ENCODE peak calls at places on chromosomes 6 and 20, in five cellular contexts. D, A, F, B and G are unnamed samples.

GRCh38 chr6:8583291-8583690 is 147.9 kb upstream of the SLC35B3 start:
- DNase-seq in D (no peak), B (no peak), F (no peak), A (no peak), G (no peak)

GRCh38 chr20:62959101-62959971 is 6.8 kb downstream of the SLC17A9 start:
- DNase-seq in A (no peak), B (no peak), F (no peak), D (no peak), G (no peak)

GRCh38 chr20:46814366-46815232 is 80.0 kb upstream of the EYA2 start:
- DNase-seq in D (no peak), B (no peak), F (no peak), A (no peak), G (no peak)

GRCh38 chr20:17843246-17844132 is 125.1 kb downstream of the SNX5 start:
- DNase-seq in B (peak; percentile 22), D (peak; percentile 60), F (no peak), A (no peak), G (peak; percentile 12)

GRCh38 chr6:109834595-109835437 is 143.3 kb upstream of the GPR6 start:
- DNase-seq in D (no peak), B (no peak), A (no peak), F (no peak), G (no peak)

GRCh38 chr6:85463621-85464259 is 13.9 kb downstream of the NT5E start:
- DNase-seq in F (no peak), D (no peak), B (no peak), A (no peak), G (no peak)

GRCh38 chr6:128259735-128260685 is 260.4 kb downstream of the PTPRK start:
- DNase-seq in A (no peak), B (no peak), D (no peak), F (no peak), G (no peak)

GRCh38 chr6:31246051-31246495 is 25.8 kb downstream of the HLA-C start:
- DNase-seq in A (peak; percentile 88), B (no peak), D (no peak), F (peak; percentile 61), G (no peak)

GRCh38 chr6:150741633-150742200 is 123.8 kb upstream of the MTHFD1L start:
- DNase-seq in D (peak; percentile 25), B (no peak), F (peak; percentile 67), A (peak; percentile 7), G (no peak)

GRCh38 chr6:132210886-132211563 is 190.2 kb downstream of the MOXD1 start:
- DNase-seq in B (no peak), F (no peak), A (no peak), D (no peak), G (no peak)

GRCh38 chr6:50952092-50952932 is 133.6 kb downstream of the TFAP2B start:
- DNase-seq in F (no peak), D (no peak), B (no peak), A (no peak), G (no peak)

GRCh38 chr6:134020543-134020942 is 31.9 kb downstream of the SLC2A12 start:
- DNase-seq in D (no peak), B (no peak), F (no peak), A (no peak), G (no peak)

GRCh38 chr6:41732601-41733348 is 2.6 kb downstream of the TFEB start:
- DNase-seq in B (peak; percentile 42), F (peak; percentile 86), A (peak; percentile 18), D (no peak), G (peak; percentile 48)

GRCh38 chr6:137332637-137333228 is 113.5 kb upstream of the IFNGR1 start:
- DNase-seq in B (no peak), A (no peak), F (no peak), D (peak; percentile 17), G (no peak)

GRCh38 chr20:2173186-2173585 is 71.6 kb downstream of the STK35 start:
- DNase-seq in B (no peak), D (no peak), A (no peak), F (no peak), G (no peak)

GRCh38 chr6:5425267-5425666 is 164.0 kb downstream of the FARS2 start:
- DNase-seq in F (no peak), B (no peak), D (no peak), A (no peak), G (no peak)

GRCh38 chr20:17822039-17822438 is 122.3 kb downstream of the BANF2 start:
- DNase-seq in A (peak; percentile 92), F (peak; percentile 80), D (no peak), B (no peak), G (no peak)

GRCh38 chr6:34285571-34285970 is 36.8 kb upstream of the SMIM29 start:
- DNase-seq in B (no peak), F (no peak), D (no peak), A (no peak), G (no peak)

GRCh38 chr6:34277763-34278112 is 28.9 kb upstream of the SMIM29 start:
- DNase-seq in B (no peak), D (no peak), F (no peak), A (no peak), G (no peak)

GRCh38 chr6:34284563-34285545 is 36.0 kb upstream of the SMIM29 start:
- DNase-seq in F (peak; percentile 55), A (no peak), D (peak; percentile 76), B (no peak), G (no peak)

GRCh38 chr6:34280216-34280615 is 31.4 kb upstream of the SMIM29 start:
- DNase-seq in D (no peak), A (no peak), F (no peak), B (no peak), G (no peak)

DNA sequence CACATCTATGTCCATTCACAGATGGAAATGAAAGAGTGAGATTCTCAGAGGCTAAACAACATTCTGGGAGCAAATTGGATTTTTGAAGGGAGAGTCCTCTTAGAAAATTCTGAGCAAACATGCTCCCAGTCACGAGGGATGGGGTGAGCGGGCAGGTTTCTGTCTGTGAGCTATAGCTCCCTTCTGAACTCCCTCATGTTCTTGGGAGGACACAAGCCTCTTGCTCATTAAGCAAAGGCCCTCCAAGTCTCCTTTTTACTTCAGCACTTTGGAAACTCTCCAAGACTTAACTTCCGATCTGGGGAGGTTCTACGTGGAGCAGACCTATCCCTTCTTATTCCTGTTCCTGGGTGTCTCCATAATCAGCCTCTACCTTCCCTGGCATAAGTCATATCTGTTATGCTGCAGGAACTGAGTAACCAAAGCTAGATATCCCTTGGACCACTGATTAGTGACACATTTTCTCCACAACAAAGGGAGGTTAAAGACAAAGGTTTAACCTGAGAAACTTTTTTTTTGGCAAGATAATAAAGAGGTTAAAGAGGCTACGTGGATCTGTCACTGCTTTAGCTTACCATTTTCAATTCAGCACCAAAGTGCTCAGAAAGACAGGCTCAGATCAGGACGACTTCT is 33.0 kb upstream of the SMIM29 start:
- DNase-seq in A (no peak), F (no peak), D (no peak), B (no peak), G (no peak)
- H3K4me1 ChIP-seq in A (no peaks in the 10 kb centered on the region), F (no peaks in the 10 kb centered on the region), D (peaks cover 51% of the 10 kb centered on the region), B (no peaks in the 10 kb centered on the region), G (no peaks in the 10 kb centered on the region)

GRCh38 chr6:158769696-158770446 is 49.3 kb downstream of the EZR start:
- DNase-seq in A (no peak), B (no peak), D (peak; percentile 44), F (no peak), G (no peak)
- H3K36me3 ChIP-seq in A (peaks cover 20% of the 10 kb centered on the region), B (peaks cover 80% of the 10 kb centered on the region), D (peaks cover 95% of the 10 kb centered on the region), F (no peaks in the 10 kb centered on the region), G (peaks cover 95% of the 10 kb centered on the region)

DNA sequence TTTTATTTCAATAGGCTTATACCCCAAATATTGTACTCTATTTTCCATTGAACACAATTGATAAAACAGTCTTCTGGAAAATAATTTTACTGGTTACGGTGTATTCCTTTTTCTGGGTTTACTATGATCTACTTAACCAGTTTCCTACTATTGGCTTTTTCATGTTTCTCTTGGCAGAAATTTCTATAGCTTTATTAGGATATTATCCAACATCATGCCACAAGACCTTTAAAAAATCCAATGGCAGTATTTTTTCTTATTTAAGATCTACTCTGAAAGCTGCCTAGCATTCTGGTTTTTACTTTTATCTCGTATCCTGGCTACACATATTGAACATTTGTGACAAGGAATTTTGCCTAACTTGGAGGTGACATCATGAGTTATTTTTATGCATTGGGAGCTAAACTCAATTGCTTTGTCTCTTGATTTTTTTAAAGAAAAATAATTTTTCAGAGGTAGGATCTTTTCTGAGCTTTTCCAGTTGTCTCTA is 45.5 kb downstream of the SLC9A8 start:
- DNase-seq in F (no peak), A (no peak), B (no peak), D (no peak), G (no peak)
- H3K27ac ChIP-seq in F (no peak overlapping the region), A (no peak overlapping the region), B (no peak overlapping the region), D (no peak overlapping the region), G (no peak overlapping the region)

DNA sequence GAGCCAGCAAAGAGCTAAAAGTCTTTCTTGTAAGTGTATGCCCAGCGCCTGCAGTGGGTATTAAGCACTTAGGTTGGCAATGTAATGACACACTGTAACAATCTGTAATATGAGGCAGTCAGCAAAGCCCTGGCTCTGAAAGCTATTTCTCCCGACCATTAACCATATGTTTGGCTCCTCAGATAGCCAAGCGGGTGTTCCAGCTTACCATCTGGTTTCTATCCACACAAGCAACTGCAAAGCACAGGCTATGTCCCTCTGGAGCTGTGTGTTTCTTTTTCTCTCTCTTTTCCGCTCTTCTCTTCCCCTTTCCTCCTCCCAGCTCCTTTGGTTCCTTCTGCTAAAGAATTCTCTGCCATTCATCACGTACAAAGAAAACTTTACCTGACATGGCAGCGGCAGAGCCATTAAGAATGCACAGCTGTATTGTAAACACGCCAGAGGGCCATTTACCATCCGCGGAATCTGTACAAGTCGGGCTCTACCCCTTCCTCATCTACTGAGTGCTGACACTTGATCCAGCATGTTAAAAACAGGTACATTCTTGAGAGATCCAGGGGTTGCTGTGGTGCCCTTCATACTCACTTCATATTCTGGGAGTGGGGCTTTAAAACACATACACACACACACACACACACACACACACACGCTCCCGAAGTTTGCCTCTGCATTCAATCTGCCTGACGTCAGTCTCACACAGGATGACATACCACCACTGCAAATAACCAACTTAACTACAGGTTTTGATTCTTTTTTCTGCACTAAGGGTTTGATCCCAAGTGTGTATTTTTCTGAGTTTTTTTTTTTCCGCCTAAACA is 77.3 kb downstream of the BACH2 start:
- DNase-seq in B (no peak), F (no peak), A (peak; percentile 20), D (peak; percentile 56), G (no peak)
- H3K4me1 ChIP-seq in B (peaks cover 77% of the 10 kb centered on the region), F (peaks cover 11% of the 10 kb centered on the region), A (peaks cover 4% of the 10 kb centered on the region), D (peaks cover 34% of the 10 kb centered on the region), G (peaks cover 27% of the 10 kb centered on the region)

DNA sequence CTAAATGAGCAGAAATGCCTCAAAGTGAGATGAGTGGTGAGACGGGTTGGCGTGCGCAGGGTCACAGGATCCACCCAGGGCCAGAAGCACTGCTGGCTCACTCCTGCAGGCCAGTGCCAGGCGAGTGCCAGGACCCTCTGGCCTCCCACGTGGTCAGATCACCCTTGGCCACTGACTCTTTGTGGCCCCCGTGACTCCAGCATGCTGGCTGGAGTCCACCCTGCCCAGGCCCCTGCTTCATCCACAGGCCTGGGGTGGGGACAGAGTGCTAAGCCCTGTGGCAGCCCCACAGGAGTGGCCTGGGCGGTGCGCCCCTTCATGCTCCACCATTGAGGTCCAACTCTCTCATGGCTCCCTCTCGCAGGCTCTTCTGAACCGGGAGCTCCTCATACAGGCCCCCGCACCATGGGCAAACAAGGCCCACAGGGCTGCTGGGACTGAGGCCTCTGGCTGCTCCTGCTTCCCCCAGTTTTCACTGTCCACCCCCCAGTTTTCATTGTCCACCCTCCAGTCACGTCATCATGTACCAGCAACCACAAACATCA is 61.6 kb downstream of the ABHD12 start:
- DNase-seq in F (no peak), D (no peak), B (no peak), A (no peak), G (no peak)
- H3K36me3 ChIP-seq in F (no peaks in the 10 kb centered on the region), D (no peaks in the 10 kb centered on the region), B (no peaks in the 10 kb centered on the region), A (no peaks in the 10 kb centered on the region), G (no peaks in the 10 kb centered on the region)